ENCODE peak calls at places on chromosome 18, in ten cellular contexts. One of them, this sample, is unnamed.

GRCh38 chr18:49055787-49056186 is 105.0 kb upstream of the SMAD7 start:
- DNase-seq in uterus: peak; percentile 41
- DNase-seq in OCI-LY7: peak; percentile 68
- DNase-seq in MM.1S: no peak
- DNase-seq in GM23248: peak; percentile 88
- DNase-seq in small intestine: peak; percentile 13
- DNase-seq in fibroblast of lung: peak; percentile 47
- DNase-seq in astrocyte: peak; percentile 56
- DNase-seq in A673: no peak
- DNase-seq in H9: no peak
- DNase-seq in this sample: peak; percentile 5

GRCh38 chr18:62957885-62958472 is 242.6 kb downstream of the PHLPP1 start:
- DNase-seq in uterus: no peak
- DNase-seq in OCI-LY7: peak; percentile 32
- DNase-seq in MM.1S: peak; percentile 73
- DNase-seq in GM23248: peak; percentile 51
- DNase-seq in small intestine: peak; percentile 47
- DNase-seq in fibroblast of lung: peak; percentile 49
- DNase-seq in astrocyte: no peak
- DNase-seq in A673: peak; percentile 54
- DNase-seq in H9: peak; percentile 71
- DNase-seq in this sample: peak; percentile 68

GRCh38 chr18:61765097-61765496 is 127.7 kb downstream of the RNF152 start:
- DNase-seq in uterus: peak; percentile 59
- DNase-seq in OCI-LY7: no peak
- DNase-seq in MM.1S: no peak
- DNase-seq in GM23248: peak; percentile 76
- DNase-seq in small intestine: no peak
- DNase-seq in fibroblast of lung: peak; percentile 14
- DNase-seq in astrocyte: peak; percentile 93
- DNase-seq in A673: no peak
- DNase-seq in H9: no peak
- DNase-seq in this sample: no peak

GRCh38 chr18:10443001-10443400 is 11.4 kb upstream of the APCDD1 start:
- DNase-seq in uterus: no peak
- DNase-seq in OCI-LY7: no peak
- DNase-seq in MM.1S: no peak
- DNase-seq in GM23248: no peak
- DNase-seq in small intestine: no peak
- DNase-seq in fibroblast of lung: no peak
- DNase-seq in astrocyte: no peak
- DNase-seq in A673: no peak
- DNase-seq in H9: no peak
- DNase-seq in this sample: no peak

GRCh38 chr18:27704721-27705361 is 472.1 kb downstream of the CDH2 start:
- DNase-seq in uterus: no peak
- DNase-seq in OCI-LY7: no peak
- DNase-seq in MM.1S: no peak
- DNase-seq in GM23248: no peak
- DNase-seq in small intestine: no peak
- DNase-seq in fibroblast of lung: no peak
- DNase-seq in astrocyte: no peak
- DNase-seq in A673: peak; percentile 23
- DNase-seq in H9: no peak
- DNase-seq in this sample: no peak

GRCh38 chr18:48165104-48165866 is 234.8 kb upstream of the SMAD2 start:
- DNase-seq in uterus: no peak
- DNase-seq in OCI-LY7: no peak
- DNase-seq in MM.1S: no peak
- DNase-seq in GM23248: no peak
- DNase-seq in small intestine: peak; percentile 51
- DNase-seq in fibroblast of lung: no peak
- DNase-seq in astrocyte: no peak
- DNase-seq in A673: no peak
- DNase-seq in H9: no peak
- DNase-seq in this sample: no peak

GRCh38 chr18:36899289-36899688 is 70.4 kb downstream of the KIAA1328 start:
- DNase-seq in uterus: no peak
- DNase-seq in OCI-LY7: peak; percentile 11
- DNase-seq in MM.1S: peak; percentile 65
- DNase-seq in GM23248: peak; percentile 2
- DNase-seq in small intestine: peak; percentile 62
- DNase-seq in fibroblast of lung: peak; percentile 43
- DNase-seq in astrocyte: no peak
- DNase-seq in A673: peak; percentile 45
- DNase-seq in H9: no peak
- DNase-seq in this sample: peak; percentile 48

GRCh38 chr18:63882333-63883141 is 5.0 kb upstream of the SERPINB2 start:
- DNase-seq in uterus: no peak
- DNase-seq in OCI-LY7: no peak
- DNase-seq in MM.1S: no peak
- DNase-seq in GM23248: peak; percentile 95
- DNase-seq in small intestine: no peak
- DNase-seq in fibroblast of lung: peak; percentile 88
- DNase-seq in astrocyte: peak; percentile 95
- DNase-seq in A673: peak; percentile 31
- DNase-seq in H9: no peak
- DNase-seq in this sample: peak; percentile 94

GRCh38 chr18:56709463-56709862 is 58.3 kb downstream of the WDR7 start:
- DNase-seq in uterus: no peak
- DNase-seq in OCI-LY7: peak; percentile 0
- DNase-seq in MM.1S: peak; percentile 56
- DNase-seq in GM23248: peak; percentile 90
- DNase-seq in small intestine: peak; percentile 57
- DNase-seq in fibroblast of lung: peak; percentile 79
- DNase-seq in astrocyte: peak; percentile 87
- DNase-seq in A673: peak; percentile 71
- DNase-seq in H9: no peak
- DNase-seq in this sample: peak; percentile 87

GRCh38 chr18:59629894-59630293 is 67.3 kb downstream of the CCBE1 start:
- DNase-seq in uterus: peak; percentile 46
- DNase-seq in OCI-LY7: no peak
- DNase-seq in MM.1S: no peak
- DNase-seq in GM23248: peak; percentile 10
- DNase-seq in small intestine: no peak
- DNase-seq in fibroblast of lung: peak; percentile 43
- DNase-seq in astrocyte: no peak
- DNase-seq in A673: no peak
- DNase-seq in H9: no peak
- DNase-seq in this sample: no peak

GRCh38 chr18:59060540-59060939 is 79.1 kb upstream of the SEC11C start:
- DNase-seq in uterus: no peak
- DNase-seq in OCI-LY7: no peak
- DNase-seq in MM.1S: no peak
- DNase-seq in GM23248: no peak
- DNase-seq in small intestine: no peak
- DNase-seq in fibroblast of lung: no peak
- DNase-seq in astrocyte: no peak
- DNase-seq in A673: no peak
- DNase-seq in H9: no peak
- DNase-seq in this sample: no peak

GRCh38 chr18:34808389-34808788 is 98.3 kb downstream of the DTNA start:
- DNase-seq in uterus: no peak
- DNase-seq in OCI-LY7: no peak
- DNase-seq in MM.1S: no peak
- DNase-seq in GM23248: peak; percentile 2
- DNase-seq in small intestine: no peak
- DNase-seq in fibroblast of lung: no peak
- DNase-seq in astrocyte: no peak
- DNase-seq in A673: no peak
- DNase-seq in H9: no peak
- DNase-seq in this sample: no peak

GRCh38 chr18:46167971-46168370 is 63.8 kb downstream of the HAUS1 start:
- DNase-seq in uterus: no peak
- DNase-seq in OCI-LY7: peak; percentile 88
- DNase-seq in MM.1S: peak; percentile 86
- DNase-seq in GM23248: no peak
- DNase-seq in small intestine: peak; percentile 26
- DNase-seq in fibroblast of lung: no peak
- DNase-seq in astrocyte: no peak
- DNase-seq in A673: no peak
- DNase-seq in H9: no peak
- DNase-seq in this sample: no peak

DNA sequence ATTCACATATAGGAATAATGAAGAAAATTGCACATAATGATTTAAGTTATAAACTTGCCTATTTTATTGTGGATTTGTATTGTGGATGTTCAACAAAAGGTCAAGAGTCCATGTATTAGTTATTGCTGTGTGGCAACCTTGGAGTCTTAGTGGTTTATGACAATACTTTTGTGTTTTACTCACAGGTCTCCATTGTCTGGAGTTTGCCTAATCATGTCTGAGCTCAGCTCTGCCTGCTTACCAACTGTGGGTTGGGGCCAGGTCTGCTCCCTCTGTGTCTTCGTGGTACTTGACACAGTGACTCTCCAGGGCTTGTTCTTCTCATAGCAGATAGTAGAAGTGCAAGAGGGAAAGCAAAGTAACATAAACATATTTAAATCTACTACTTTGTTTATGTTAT is 382.5 kb downstream of the CBLN2 start:
- DNase-seq in uterus: no peak
- DNase-seq in OCI-LY7: no peak
- DNase-seq in MM.1S: peak; percentile 37
- DNase-seq in GM23248: no peak
- DNase-seq in small intestine: no peak
- DNase-seq in fibroblast of lung: no peak
- DNase-seq in astrocyte: peak; percentile 3
- DNase-seq in A673: no peak
- DNase-seq in H9: no peak
- DNase-seq in this sample: no peak
- H3K9me3 ChIP-seq in uterus: no peaks in the 10 kb centered on the region
- H3K9me3 ChIP-seq in OCI-LY7: no peaks in the 10 kb centered on the region
- H3K9me3 ChIP-seq in MM.1S: no peaks in the 10 kb centered on the region
- H3K9me3 ChIP-seq in GM23248: no peaks in the 10 kb centered on the region
- H3K9me3 ChIP-seq in small intestine: no peaks in the 10 kb centered on the region
- H3K9me3 ChIP-seq in fibroblast of lung: no peaks in the 10 kb centered on the region
- H3K9me3 ChIP-seq in astrocyte: no peaks in the 10 kb centered on the region
- H3K9me3 ChIP-seq in A673: no peaks in the 10 kb centered on the region
- H3K9me3 ChIP-seq in H9: no peaks in the 10 kb centered on the region
- H3K9me3 ChIP-seq in this sample: no peaks in the 10 kb centered on the region

DNA sequence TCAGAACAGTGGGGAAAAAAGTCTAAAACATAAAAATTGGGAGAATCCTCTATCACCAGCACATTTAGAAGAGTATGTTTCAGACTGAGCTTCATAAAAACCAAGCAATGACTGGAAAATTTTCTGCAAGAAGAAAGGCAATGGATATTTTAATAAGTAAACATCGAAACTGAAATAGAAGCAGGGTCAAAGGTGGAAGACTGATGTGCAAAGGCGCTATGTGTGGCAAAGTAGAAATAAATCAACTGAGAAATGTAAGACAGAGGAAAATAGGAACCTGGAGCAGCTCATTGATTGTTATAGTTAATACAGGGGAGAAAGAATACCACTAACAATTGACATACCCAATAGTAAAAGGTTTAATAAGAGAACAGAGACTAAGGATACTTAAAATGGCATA is 818.4 kb downstream of the SOCS6 start:
- DNase-seq in uterus: no peak
- DNase-seq in OCI-LY7: no peak
- DNase-seq in MM.1S: no peak
- DNase-seq in GM23248: no peak
- DNase-seq in small intestine: no peak
- DNase-seq in fibroblast of lung: no peak
- DNase-seq in astrocyte: no peak
- DNase-seq in A673: no peak
- DNase-seq in H9: no peak
- DNase-seq in this sample: no peak
- H3K9me3 ChIP-seq in uterus: no peaks in the 10 kb centered on the region
- H3K9me3 ChIP-seq in OCI-LY7: no peaks in the 10 kb centered on the region
- H3K9me3 ChIP-seq in MM.1S: no peaks in the 10 kb centered on the region
- H3K9me3 ChIP-seq in GM23248: no peaks in the 10 kb centered on the region
- H3K9me3 ChIP-seq in small intestine: no peaks in the 10 kb centered on the region
- H3K9me3 ChIP-seq in fibroblast of lung: no peaks in the 10 kb centered on the region
- H3K9me3 ChIP-seq in astrocyte: no peaks in the 10 kb centered on the region
- H3K9me3 ChIP-seq in A673: no peaks in the 10 kb centered on the region
- H3K9me3 ChIP-seq in H9: no peaks in the 10 kb centered on the region
- H3K9me3 ChIP-seq in this sample: no peaks in the 10 kb centered on the region

DNA sequence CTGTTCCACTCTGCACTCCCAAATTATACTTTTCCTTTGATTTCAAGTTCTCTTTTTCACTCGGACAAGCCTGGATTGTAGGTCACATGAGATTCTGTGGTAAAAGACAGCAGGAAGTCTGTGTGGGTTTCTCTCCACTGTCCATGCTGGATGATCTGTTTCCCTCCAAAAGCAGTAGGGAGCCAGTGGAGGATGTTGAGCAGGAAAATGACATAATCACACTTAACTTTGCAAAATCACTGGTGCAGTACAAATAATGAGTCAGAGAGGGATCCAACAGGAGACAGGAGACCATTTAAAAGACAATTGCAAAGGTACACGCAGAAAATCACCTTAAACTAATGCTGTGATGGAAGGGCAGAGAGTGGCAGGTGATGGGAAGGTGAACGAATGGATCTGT is 301.3 kb downstream of the ZNF407 start:
- DNase-seq in uterus: no peak
- DNase-seq in OCI-LY7: no peak
- DNase-seq in MM.1S: no peak
- DNase-seq in GM23248: peak; percentile 46
- DNase-seq in small intestine: no peak
- DNase-seq in fibroblast of lung: peak; percentile 32
- DNase-seq in astrocyte: peak; percentile 48
- DNase-seq in A673: peak; percentile 71
- DNase-seq in H9: no peak
- DNase-seq in this sample: peak; percentile 72
- H3K9me3 ChIP-seq in uterus: no peaks in the 10 kb centered on the region
- H3K9me3 ChIP-seq in OCI-LY7: no peaks in the 10 kb centered on the region
- H3K9me3 ChIP-seq in MM.1S: no peaks in the 10 kb centered on the region
- H3K9me3 ChIP-seq in GM23248: no peaks in the 10 kb centered on the region
- H3K9me3 ChIP-seq in small intestine: no peaks in the 10 kb centered on the region
- H3K9me3 ChIP-seq in fibroblast of lung: no peaks in the 10 kb centered on the region
- H3K9me3 ChIP-seq in astrocyte: no peaks in the 10 kb centered on the region
- H3K9me3 ChIP-seq in A673: no peaks in the 10 kb centered on the region
- H3K9me3 ChIP-seq in H9: no peaks in the 10 kb centered on the region
- H3K9me3 ChIP-seq in this sample: no peaks in the 10 kb centered on the region

GRCh38 chr18:80023173-80023572 is 11.1 kb upstream of the RBFA start:
- DNase-seq in uterus: no peak
- DNase-seq in OCI-LY7: peak; percentile 19
- DNase-seq in MM.1S: no peak
- DNase-seq in GM23248: peak; percentile 9
- DNase-seq in small intestine: no peak
- DNase-seq in fibroblast of lung: no peak
- DNase-seq in astrocyte: no peak
- DNase-seq in A673: peak; percentile 18
- DNase-seq in H9: no peak
- DNase-seq in this sample: no peak
- H3K9me3 ChIP-seq in uterus: peaks cover 78% of the 10 kb centered on the region
- H3K9me3 ChIP-seq in OCI-LY7: peaks cover 16% of the 10 kb centered on the region
- H3K9me3 ChIP-seq in MM.1S: no peaks in the 10 kb centered on the region
- H3K9me3 ChIP-seq in GM23248: no peaks in the 10 kb centered on the region
- H3K9me3 ChIP-seq in small intestine: peaks cover 12% of the 10 kb centered on the region
- H3K9me3 ChIP-seq in fibroblast of lung: no peaks in the 10 kb centered on the region
- H3K9me3 ChIP-seq in astrocyte: peaks cover 42% of the 10 kb centered on the region
- H3K9me3 ChIP-seq in A673: peaks cover 62% of the 10 kb centered on the region
- H3K9me3 ChIP-seq in H9: peaks cover 62% of the 10 kb centered on the region
- H3K9me3 ChIP-seq in this sample: peaks cover 26% of the 10 kb centered on the region

DNA sequence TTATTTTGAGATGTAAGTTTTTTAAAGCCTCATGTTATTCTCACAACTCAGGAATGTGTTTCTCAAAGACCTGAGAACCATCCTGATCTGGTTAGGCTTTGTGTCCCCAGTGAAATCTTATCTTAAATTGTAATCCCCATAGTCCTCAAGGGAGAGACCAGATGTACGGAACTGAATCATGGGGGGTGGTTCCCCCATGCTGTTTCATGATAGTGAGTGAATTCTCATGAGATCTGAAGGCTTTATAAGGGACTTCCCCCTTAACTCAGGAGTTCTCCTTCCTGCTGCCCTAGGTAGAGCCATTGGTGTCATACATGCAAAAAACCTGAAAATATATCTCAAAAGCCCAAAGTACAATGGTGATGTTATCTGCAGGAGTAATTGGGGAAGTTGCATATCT is 836.7 kb downstream of the CBLN2 start:
- DNase-seq in uterus: no peak
- DNase-seq in OCI-LY7: no peak
- DNase-seq in MM.1S: no peak
- DNase-seq in GM23248: no peak
- DNase-seq in small intestine: no peak
- DNase-seq in fibroblast of lung: no peak
- DNase-seq in astrocyte: no peak
- DNase-seq in A673: peak; percentile 11
- DNase-seq in H9: no peak
- DNase-seq in this sample: no peak
- H3K9me3 ChIP-seq in uterus: no peaks in the 10 kb centered on the region
- H3K9me3 ChIP-seq in OCI-LY7: no peaks in the 10 kb centered on the region
- H3K9me3 ChIP-seq in MM.1S: no peaks in the 10 kb centered on the region
- H3K9me3 ChIP-seq in GM23248: no peaks in the 10 kb centered on the region
- H3K9me3 ChIP-seq in small intestine: no peaks in the 10 kb centered on the region
- H3K9me3 ChIP-seq in fibroblast of lung: no peaks in the 10 kb centered on the region
- H3K9me3 ChIP-seq in astrocyte: no peaks in the 10 kb centered on the region
- H3K9me3 ChIP-seq in A673: no peaks in the 10 kb centered on the region
- H3K9me3 ChIP-seq in H9: no peaks in the 10 kb centered on the region
- H3K9me3 ChIP-seq in this sample: no peaks in the 10 kb centered on the region

This sample was measured in PC-3.